ENCODE peak calls at places on chromosomes 2 and 18, in six cellular contexts. Q is NAMALWA; Y is KG1; X is DMS53; H is CD4-positive, alpha-beta memory T cell; J is NCI-H1436 treated with DMSO at 0.1 percent for 48 hours. T is an unnamed sample.

GRCh38 chr2:46829240-46829970 is 86.2 kb downstream of the MCFD2 start:
- DNase-seq in Q (no peak), Y (no peak), X (no peak), H (no peak), J (no peak), T (no peak)

GRCh38 chr2:98751748-98752147 is 20.8 kb upstream of the MGAT4A start:
- DNase-seq in Q (no peak), Y (no peak), X (no peak), H (no peak), J (no peak), T (no peak)

GRCh38 chr2:43038034-43038719 is 188.2 kb downstream of the ZFP36L2 start:
- DNase-seq in Q (no peak), Y (no peak), X (no peak), H (no peak), J (no peak), T (no peak)

GRCh38 chr2:70831861-70832260 is 3.8 kb downstream of the CD207 start:
- DNase-seq in Q (no peak), Y (no peak), X (no peak), H (no peak), J (no peak), T (no peak)

GRCh38 chr2:72951303-72952095 is 34.2 kb downstream of the EMX1 start:
- DNase-seq in Q (no peak), Y (no peak), X (no peak), H (peak; percentile 0), J (no peak), T (no peak)

GRCh38 chr2:188196343-188197008 is 95.2 kb upstream of the GULP1 start:
- DNase-seq in Q (no peak), Y (no peak), X (no peak), H (no peak), J (no peak), T (no peak)

GRCh38 chr2:128781888-128782385 is 463.3 kb upstream of the HS6ST1 start:
- DNase-seq in Q (no peak), Y (no peak), X (no peak), H (no peak), J (no peak), T (no peak)

GRCh38 chr18:56068030-56068671 is 480.2 kb upstream of the TCF4 start:
- DNase-seq in Q (no peak), Y (no peak), X (no peak), H (no peak), J (no peak), T (no peak)

GRCh38 chr2:158967731-158968395 is 577 bp upstream of the TANC1 start:
- DNase-seq in Q (no peak), Y (peak; percentile 66), X (no peak), H (no peak), J (no peak), T (no peak)

GRCh38 chr2:62785216-62785615 is 79.7 kb downstream of the EHBP1 start:
- DNase-seq in Q (no peak), Y (no peak), X (no peak), H (no peak), J (no peak), T (no peak)

GRCh38 chr2:64288932-64289655 is 144.9 kb upstream of the PELI1 start:
- DNase-seq in Q (no peak), Y (no peak), X (no peak), H (no peak), J (no peak), T (no peak)

GRCh38 chr18:58645398-58645797 is 16.5 kb upstream of the ALPK2 start:
- DNase-seq in Q (no peak), Y (no peak), X (no peak), H (no peak), J (no peak), T (no peak)

GRCh38 chr2:149017116-149017985 is 21.1 kb upstream of the LYPD6B start:
- DNase-seq in Q (peak; percentile 90), Y (peak; percentile 53), X (peak; percentile 83), H (peak; percentile 72), J (peak; percentile 2), T (peak; percentile 46)

GRCh38 chr2:119158563-119159347 is at the start of gene C1QL2:
- DNase-seq in Q (no peak), Y (no peak), X (peak; percentile 22), H (no peak), J (no peak), T (peak; percentile 45)

GRCh38 chr18:75216212-75216925 is 5.8 kb downstream of the TSHZ1 start:
- DNase-seq in Q (no peak), Y (no peak), X (no peak), H (peak; percentile 59), J (no peak), T (no peak)